ENCODE peak calls at places on chromosomes 5 and 9, in eight cellular contexts. C is SK-MEL-5; S is fibroblast of pulmonary artery; U is spleen; J is endothelial cell; H is T-helper 2 cell; O is activated naive CD4-positive, alpha-beta T cell treated with anti-CD3 and anti-CD28 coated beads, Interleukin-2, amount 50 U/mL, for 72 hours; F is heart right ventricle. W is an unnamed sample.

GRCh38 chr9:96459268-96460007 is 9.5 kb downstream of the HABP4 start:
- DNase-seq in C (no peak), S (no peak), U (no peak), J (no peak), H (no peak), O (no peak), F (no peak), W (no peak)

GRCh38 chr9:135023389-135023788 is 64.1 kb upstream of the OLFM1 start:
- DNase-seq in C (peak; percentile 83), S (no peak), U (no peak), J (no peak), H (no peak), O (no peak), F (no peak), W (no peak)

GRCh38 chr5:318341-318897 is 3.1 kb upstream of the AHRR start:
- DNase-seq in C (no peak), S (no peak), U (no peak), J (no peak), H (no peak), O (no peak), F (no peak), W (no peak)

GRCh38 chr9:137299938-137300337 is 2.1 kb downstream of the NRARP start:
- DNase-seq in C (no peak), S (peak; percentile 44), U (no peak), J (no peak), H (no peak), O (no peak), F (peak; percentile 64), W (no peak)

GRCh38 chr5:52443187-52443586 is 344.5 kb upstream of the ITGA1 start:
- DNase-seq in C (no peak), S (no peak), U (no peak), J (no peak), H (no peak), O (no peak), F (no peak), W (no peak)

GRCh38 chr5:72472666-72473422 is 34.4 kb downstream of the ZNF366 start:
- DNase-seq in C (no peak), S (peak; percentile 62), U (no peak), J (no peak), H (no peak), O (no peak), F (no peak), W (no peak)

GRCh38 chr9:76004526-76004925 is 114.1 kb downstream of the PCSK5 start:
- DNase-seq in C (no peak), S (no peak), U (no peak), J (no peak), H (no peak), O (no peak), F (no peak), W (no peak)

GRCh38 chr5:14185336-14186131 is 42.4 kb downstream of the TRIO start:
- DNase-seq in C (no peak), S (peak; percentile 70), U (no peak), J (no peak), H (no peak), O (no peak), F (no peak), W (no peak)

GRCh38 chr5:178785999-178786398 is 55.5 kb upstream of the ZNF354A start:
- DNase-seq in C (no peak), S (peak; percentile 4), U (no peak), J (no peak), H (no peak), O (no peak), F (no peak), W (no peak)

W was measured in stimulated activated CD8-positive, alpha-beta memory T cell treated with anti-CD3 and anti-CD28 coated beads, Interleukin-12 subunit alpha, Interleukin-12 subunit beta, amount 100 ng/mL, for 1 hour.